ENCODE peak calls at places on chromosomes 16 and 17, in six cellular contexts. L is hypothalamus, Q is A549, F is BJ, D is RCC 7860, W is iris pigment epithelial cell. E is an unnamed sample.

GRCh38 chr17:14715531-14715930 is 414.6 kb downstream of the HS3ST3B1 start:
- DNase-seq in Q (no peak), W (peak), L (no peak), D (no peak), F (no peak), E (no peak)

GRCh38 chr16:84924339-84925091 is 86.8 kb downstream of the ZDHHC7 start:
- DNase-seq in L (no peak), F (no peak), D (no peak), Q (no peak), W (no peak), E (no peak)

GRCh38 chr16:84650062-84650991 is 2.0 kb downstream of the KLHL36 start:
- DNase-seq in L (no peak), Q (peak), D (peak), F (peak), W (peak), E (no peak)

GRCh38 chr17:43983515-43984411 is 20.7 kb upstream of the NAGS start:
- DNase-seq in F (no peak), W (no peak), D (no peak), Q (no peak), L (no peak), E (peak)

GRCh38 chr17:14428640-14429029 is 127.8 kb downstream of the HS3ST3B1 start:
- DNase-seq in Q (no peak), W (no peak), D (no peak), F (no peak), L (no peak), E (no peak)

GRCh38 chr16:58515125-58515870 is at the start of gene SETD6:
- DNase-seq in Q (peak), F (peak), W (peak), D (peak), L (peak), E (peak)

GRCh38 chr17:8606415-8606814 is 24.1 kb downstream of the MYH10 start:
- DNase-seq in Q (no peak), L (no peak), F (no peak), D (no peak), W (peak), E (no peak)

GRCh38 chr16:31134625-31135534 is 647 bp downstream of the PRSS8 start:
- DNase-seq in Q (no peak), L (no peak), F (no peak), D (no peak), W (no peak), E (no peak)

GRCh38 chr17:82978765-82979349 is 100.6 kb upstream of the METRNL start:
- DNase-seq in L (no peak), F (no peak), Q (no peak), D (no peak), W (no peak), E (peak)

GRCh38 chr17:3763777-3764170 is 37.2 kb downstream of the ITGAE start:
- DNase-seq in F (no peak), L (no peak), Q (no peak), W (no peak), D (no peak), E (no peak)